ENCODE peak calls at places on chromosome 10, in four cellular contexts. One of them, this sample, is unnamed.

GRCh38 chr10:131899695-131900349 is 986 bp upstream of the PPP2R2D start:
- DNase-seq in hepatocyte: no peak
- DNase-seq in ovary: peak; percentile 21
- DNase-seq in fibroblast of lung: no peak
- DNase-seq in this sample: no peak

GRCh38 chr10:124993728-124994451 is 52.0 kb downstream of the ZRANB1 start:
- DNase-seq in ovary: peak; percentile 35
- DNase-seq in fibroblast of lung: no peak
- DNase-seq in hepatocyte: no peak
- DNase-seq in this sample: no peak

GRCh38 chr10:37948210-37948609 is 28.2 kb downstream of the ZNF25 start:
- DNase-seq in fibroblast of lung: no peak
- DNase-seq in ovary: no peak
- DNase-seq in hepatocyte: no peak
- DNase-seq in this sample: no peak

GRCh38 chr10:67808706-67809105 is 29.3 kb downstream of the DNAJC12 start:
- DNase-seq in hepatocyte: no peak
- DNase-seq in fibroblast of lung: no peak
- DNase-seq in ovary: no peak
- DNase-seq in this sample: no peak

GRCh38 chr10:132788831-132789219 is 2.9 kb upstream of the NKX6-2 start:
- DNase-seq in ovary: no peak
- DNase-seq in hepatocyte: no peak
- DNase-seq in fibroblast of lung: no peak
- DNase-seq in this sample: no peak

GRCh38 chr10:69425513-69426298 is 9.0 kb upstream of the TACR2 start:
- DNase-seq in hepatocyte: peak; percentile 84
- DNase-seq in fibroblast of lung: no peak
- DNase-seq in ovary: no peak
- DNase-seq in this sample: peak; percentile 2

GRCh38 chr10:47028466-47028865 is 117.2 kb downstream of the PTPN20 start:
- DNase-seq in hepatocyte: no peak
- DNase-seq in fibroblast of lung: no peak
- DNase-seq in ovary: no peak
- DNase-seq in this sample: no peak

GRCh38 chr10:119654540-119654939 is 3.4 kb downstream of the BAG3 start:
- DNase-seq in hepatocyte: no peak
- DNase-seq in fibroblast of lung: no peak
- DNase-seq in ovary: no peak
- DNase-seq in this sample: no peak

GRCh38 chr10:76388321-76388720 is 956.9 kb downstream of the LRMDA start:
- DNase-seq in ovary: no peak
- DNase-seq in fibroblast of lung: no peak
- DNase-seq in hepatocyte: no peak
- DNase-seq in this sample: no peak

GRCh38 chr10:129168660-129169059 is 298.4 kb upstream of the MGMT start:
- DNase-seq in hepatocyte: no peak
- DNase-seq in ovary: no peak
- DNase-seq in fibroblast of lung: no peak
- DNase-seq in this sample: no peak

GRCh38 chr10:43945908-43946307 is 297.2 kb upstream of the ZNF32 start:
- DNase-seq in hepatocyte: no peak
- DNase-seq in fibroblast of lung: no peak
- DNase-seq in ovary: no peak
- DNase-seq in this sample: no peak

GRCh38 chr10:113856563-113856962 is 2.1 kb downstream of the NHLRC2 start:
- DNase-seq in hepatocyte: no peak
- DNase-seq in fibroblast of lung: no peak
- DNase-seq in ovary: no peak
- DNase-seq in this sample: no peak

GRCh38 chr10:103968441-103969391 is 1.8 kb downstream of the SLK start:
- DNase-seq in fibroblast of lung: peak; percentile 27
- DNase-seq in ovary: no peak
- DNase-seq in hepatocyte: no peak
- DNase-seq in this sample: no peak

GRCh38 chr10:64430690-64431323 is 909.6 kb downstream of the REEP3 start:
- DNase-seq in hepatocyte: peak; percentile 50
- DNase-seq in ovary: no peak
- DNase-seq in fibroblast of lung: peak; percentile 5
- DNase-seq in this sample: no peak

GRCh38 chr10:85315657-85316056 is 987.3 kb downstream of the CCSER2 start:
- DNase-seq in fibroblast of lung: no peak
- DNase-seq in ovary: no peak
- DNase-seq in hepatocyte: no peak
- DNase-seq in this sample: no peak

GRCh38 chr10:92848441-92849233 is at the start of gene EXOC6:
- DNase-seq in fibroblast of lung: peak; percentile 72
- DNase-seq in hepatocyte: peak; percentile 92
- DNase-seq in ovary: peak; percentile 87
- DNase-seq in this sample: peak; percentile 69

GRCh38 chr10:7707858-7708622 is 4.9 kb downstream of the ITIH2 start:
- DNase-seq in hepatocyte: no peak
- DNase-seq in ovary: no peak
- DNase-seq in fibroblast of lung: no peak
- DNase-seq in this sample: no peak

GRCh38 chr10:23190872-23191763 is 994 bp upstream of the PTF1A start:
- DNase-seq in fibroblast of lung: no peak
- DNase-seq in hepatocyte: no peak
- DNase-seq in ovary: no peak
- DNase-seq in this sample: no peak

GRCh38 chr10:32893431-32893830 is 64.6 kb downstream of the ITGB1 start:
- DNase-seq in fibroblast of lung: no peak
- DNase-seq in hepatocyte: no peak
- DNase-seq in ovary: no peak
- DNase-seq in this sample: no peak

GRCh38 chr10:31118561-31118960 is 86.9 kb upstream of the ZNF438 start:
- DNase-seq in fibroblast of lung: no peak
- DNase-seq in hepatocyte: peak; percentile 16
- DNase-seq in ovary: no peak
- DNase-seq in this sample: no peak

GRCh38 chr10:115827180-115827579 is 445.8 kb downstream of the GFRA1 start:
- DNase-seq in hepatocyte: peak; percentile 7
- DNase-seq in fibroblast of lung: peak; percentile 83
- DNase-seq in ovary: no peak
- DNase-seq in this sample: no peak

GRCh38 chr10:75048669-75049098 is 62.8 kb upstream of the SAMD8 start:
- DNase-seq in hepatocyte: peak; percentile 47
- DNase-seq in fibroblast of lung: peak; percentile 28
- DNase-seq in ovary: no peak
- DNase-seq in this sample: no peak

GRCh38 chr10:46517541-46517940 is 38.9 kb downstream of the GPRIN2 start:
- DNase-seq in ovary: peak; percentile 19
- DNase-seq in fibroblast of lung: no peak
- DNase-seq in hepatocyte: no peak
- DNase-seq in this sample: no peak

GRCh38 chr10:52098130-52098529 is 216.0 kb upstream of the DKK1 start:
- DNase-seq in hepatocyte: no peak
- DNase-seq in fibroblast of lung: no peak
- DNase-seq in ovary: no peak
- DNase-seq in this sample: no peak

GRCh38 chr10:7075851-7076250 is 335.0 kb downstream of the SFMBT2 start:
- DNase-seq in fibroblast of lung: no peak
- DNase-seq in ovary: no peak
- DNase-seq in hepatocyte: no peak
- DNase-seq in this sample: no peak

GRCh38 chr10:71802235-71802634 is 28.9 kb upstream of the VSIR start:
- DNase-seq in fibroblast of lung: no peak
- DNase-seq in ovary: no peak
- DNase-seq in hepatocyte: no peak
- DNase-seq in this sample: no peak

GRCh38 chr10:117568226-117568625 is 25.7 kb downstream of the EMX2 start:
- DNase-seq in fibroblast of lung: no peak
- DNase-seq in ovary: no peak
- DNase-seq in hepatocyte: no peak
- DNase-seq in this sample: no peak

GRCh38 chr10:23331567-23332290 is 12.9 kb downstream of the C10orf67 start:
- DNase-seq in ovary: no peak
- DNase-seq in fibroblast of lung: peak; percentile 93
- DNase-seq in hepatocyte: no peak
- DNase-seq in this sample: no peak

GRCh38 chr10:23742368-23742767 is 303.5 kb downstream of the OTUD1 start:
- DNase-seq in fibroblast of lung: no peak
- DNase-seq in ovary: no peak
- DNase-seq in hepatocyte: no peak
- DNase-seq in this sample: no peak

GRCh38 chr10:69901623-69902505 is 100.2 kb downstream of the COL13A1 start:
- DNase-seq in fibroblast of lung: peak; percentile 47
- DNase-seq in hepatocyte: peak; percentile 82
- DNase-seq in ovary: peak; percentile 66
- DNase-seq in this sample: peak; percentile 46

GRCh38 chr10:76177945-76178344 is 746.5 kb downstream of the LRMDA start:
- DNase-seq in ovary: no peak
- DNase-seq in fibroblast of lung: no peak
- DNase-seq in hepatocyte: no peak
- DNase-seq in this sample: no peak

GRCh38 chr10:72730462-72730861 is 38.5 kb downstream of the MCU start:
- DNase-seq in hepatocyte: no peak
- DNase-seq in ovary: no peak
- DNase-seq in fibroblast of lung: peak; percentile 47
- DNase-seq in this sample: no peak

GRCh38 chr10:125018576-125019143 is 76.7 kb downstream of the ZRANB1 start:
- DNase-seq in hepatocyte: no peak
- DNase-seq in ovary: no peak
- DNase-seq in fibroblast of lung: no peak
- DNase-seq in this sample: no peak

GRCh38 chr10:132492323-132493035 is 45.1 kb upstream of the INPP5A start:
- DNase-seq in fibroblast of lung: peak; percentile 21
- DNase-seq in hepatocyte: no peak
- DNase-seq in ovary: peak; percentile 84
- DNase-seq in this sample: peak; percentile 25

DNA sequence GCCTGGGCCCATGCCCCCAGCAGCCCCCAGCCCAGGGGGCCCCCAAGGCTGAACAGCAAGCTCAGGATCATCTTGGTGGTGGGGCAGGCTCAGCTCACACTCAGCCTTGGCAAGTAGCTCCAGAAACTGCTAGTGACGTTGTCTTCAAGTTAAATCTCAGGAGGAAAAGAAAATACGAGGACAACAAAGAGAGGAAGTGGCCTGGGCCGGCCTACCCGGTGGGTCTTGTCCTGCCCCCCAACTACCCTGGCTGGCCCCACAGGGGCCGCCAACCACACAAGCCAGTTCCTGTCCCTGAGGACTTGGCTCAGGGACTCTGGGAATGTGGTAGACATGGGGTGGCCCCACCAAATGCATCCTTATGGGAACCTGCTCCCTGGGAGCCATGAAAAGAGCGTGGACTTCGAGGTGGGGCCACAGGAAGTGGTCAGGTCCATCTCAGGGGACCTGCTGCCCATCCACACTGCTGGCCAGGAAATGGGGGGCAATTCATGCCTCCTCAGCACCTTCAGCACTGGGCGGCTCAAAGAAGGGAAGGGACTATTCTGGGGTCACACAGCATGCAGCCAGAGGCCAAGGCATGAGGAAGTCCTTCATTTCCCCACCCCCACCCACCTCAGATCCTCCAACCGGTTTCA is at the start of gene MMRN2:
- DNase-seq in hepatocyte: no peak
- DNase-seq in ovary: peak; percentile 36
- DNase-seq in fibroblast of lung: no peak
- DNase-seq in this sample: no peak
- H3K4me3 ChIP-seq in hepatocyte: no peak within 1 kb of the TSS
- H3K4me3 ChIP-seq in ovary: peak within 1 kb of the TSS; percentile 20
- H3K4me3 ChIP-seq in fibroblast of lung: no peak within 1 kb of the TSS
- H3K4me3 ChIP-seq in this sample: peak within 1 kb of the TSS; percentile 32

GRCh38 chr10:122849900-122850605 is 4.4 kb upstream of the CUZD1 start:
- DNase-seq in ovary: no peak
- DNase-seq in fibroblast of lung: no peak
- DNase-seq in hepatocyte: no peak
- DNase-seq in this sample: no peak
- H3K27ac ChIP-seq in ovary: no peak overlapping the region
- H3K27ac ChIP-seq in fibroblast of lung: no peak overlapping the region
- H3K27ac ChIP-seq in hepatocyte: no peak overlapping the region
- H3K27ac ChIP-seq in this sample: no peak overlapping the region

GRCh38 chr10:122525788-122526187 is 34.8 kb upstream of the DMBT1 start:
- DNase-seq in hepatocyte: peak; percentile 52
- DNase-seq in fibroblast of lung: no peak
- DNase-seq in ovary: no peak
- DNase-seq in this sample: no peak
- H3K4me1 ChIP-seq in hepatocyte: no peaks in the 10 kb centered on the region
- H3K4me1 ChIP-seq in fibroblast of lung: no peaks in the 10 kb centered on the region
- H3K4me1 ChIP-seq in ovary: no peaks in the 10 kb centered on the region
- H3K4me1 ChIP-seq in this sample: no peaks in the 10 kb centered on the region

GRCh38 chr10:5563237-5563961 is 38.6 kb downstream of the CALML3 start:
- DNase-seq in hepatocyte: no peak
- DNase-seq in ovary: no peak
- DNase-seq in fibroblast of lung: no peak
- DNase-seq in this sample: no peak
- H3K4me3 ChIP-seq in hepatocyte: no peak overlapping the region
- H3K4me3 ChIP-seq in ovary: no peak overlapping the region
- H3K4me3 ChIP-seq in fibroblast of lung: no peak overlapping the region
- H3K4me3 ChIP-seq in this sample: no peak overlapping the region

This sample was measured in gastrocnemius medialis.